ENCODE peak calls at places on chromosomes 6 and 20, in four cellular contexts. L, D, F and T are unnamed samples.

GRCh38 chr6:10146723-10147451 is 268.0 kb downstream of the TFAP2A start:
- DNase-seq in L (peak; percentile 8), D (peak; percentile 8), F (no peak), T (peak; percentile 67)

GRCh38 chr20:56453347-56453746 is 15.1 kb upstream of the RTF2 start:
- DNase-seq in L (no peak), D (no peak), F (no peak), T (no peak)

GRCh38 chr6:100300221-100300736 is 164.4 kb downstream of the SIM1 start:
- DNase-seq in L (peak; percentile 95), D (no peak), F (peak; percentile 85), T (no peak)

GRCh38 chr6:140344149-140344913 is 969.9 kb upstream of the CITED2 start:
- DNase-seq in L (peak; percentile 67), D (no peak), F (peak; percentile 70), T (no peak)

GRCh38 chr6:157235600-157236039 is 87.7 kb downstream of the TMEM242 start:
- DNase-seq in L (peak; percentile 33), D (no peak), F (peak; percentile 55), T (no peak)

GRCh38 chr6:2767327-2767985 is 2.3 kb downstream of the WRNIP1 start:
- DNase-seq in L (no peak), D (no peak), F (peak; percentile 59), T (no peak)

GRCh38 chr6:123062645-123063044 is 66.6 kb downstream of the CLVS2 start:
- DNase-seq in L (no peak), D (no peak), F (no peak), T (no peak)

GRCh38 chr6:41599836-41600445 is 38.3 kb upstream of the MDFI start:
- DNase-seq in L (no peak), D (no peak), F (no peak), T (no peak)

GRCh38 chr20:41139227-41140093 is 2.1 kb downstream of the PLCG1 start:
- DNase-seq in L (no peak), D (no peak), F (no peak), T (no peak)

GRCh38 chr20:23340524-23340923 is 10.1 kb upstream of the NXT1 start:
- DNase-seq in L (peak; percentile 69), D (no peak), F (peak; percentile 84), T (peak; percentile 77)

GRCh38 chr6:52373294-52373693 is 11.3 kb downstream of the PAQR8 start:
- DNase-seq in L (no peak), D (no peak), F (no peak), T (no peak)

GRCh38 chr6:111187874-111188273 is 100.6 kb downstream of the SLC16A10 start:
- DNase-seq in L (no peak), D (no peak), F (no peak), T (no peak)

GRCh38 chr6:6008648-6009421 is 2.1 kb upstream of the NRN1 start:
- DNase-seq in L (no peak), D (peak; percentile 36), F (peak; percentile 86), T (peak; percentile 97)

GRCh38 chr6:159844737-159845645 is 44.9 kb downstream of the PNLDC1 start:
- DNase-seq in L (no peak), D (no peak), F (no peak), T (no peak)

GRCh38 chr6:10532392-10532791 is 11.2 kb downstream of the GCNT2 start:
- DNase-seq in L (no peak), D (no peak), F (no peak), T (no peak)

GRCh38 chr6:50030350-50030749 is 8.6 kb upstream of the DEFB110 start:
- DNase-seq in L (no peak), D (no peak), F (no peak), T (no peak)

GRCh38 chr6:100488231-100488630 is 23.5 kb upstream of the SIM1 start:
- DNase-seq in L (no peak), D (no peak), F (no peak), T (no peak)

GRCh38 chr20:10609276-10609675 is 64.5 kb downstream of the JAG1 start:
- DNase-seq in L (peak; percentile 86), D (no peak), F (no peak), T (no peak)

GRCh38 chr20:63734111-63734945 is 2.1 kb upstream of the LIME1 start:
- DNase-seq in L (no peak), D (no peak), F (no peak), T (no peak)
- TF ChIP-seq FOS in L (no peak), D (no peak), F (no peak), T (no peak)

DNA sequence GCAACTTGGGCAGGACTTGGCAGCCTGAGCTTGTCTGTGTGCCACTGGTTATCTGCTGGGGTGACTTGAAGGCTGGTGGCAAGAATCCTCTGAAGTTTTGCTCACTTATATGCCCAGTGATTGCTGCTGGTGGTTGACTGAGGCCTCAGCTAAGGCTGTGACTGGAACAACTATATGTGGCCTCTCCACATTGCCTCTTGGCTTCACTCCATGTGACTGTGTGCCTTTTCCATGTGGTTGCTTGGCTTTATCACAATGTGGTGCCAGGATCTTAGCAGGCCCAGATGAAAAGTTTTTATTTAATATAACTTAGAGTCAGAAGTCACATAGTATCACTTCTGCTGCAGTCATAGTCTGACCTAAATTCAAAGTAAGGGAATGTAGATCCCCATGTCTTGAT is 104.5 kb downstream of the ADAT2 start:
- DNase-seq in L (no peak), D (no peak), F (no peak), T (no peak)
- TF ChIP-seq FOS in L (no peak), D (no peak), F (no peak), T (no peak)

DNA sequence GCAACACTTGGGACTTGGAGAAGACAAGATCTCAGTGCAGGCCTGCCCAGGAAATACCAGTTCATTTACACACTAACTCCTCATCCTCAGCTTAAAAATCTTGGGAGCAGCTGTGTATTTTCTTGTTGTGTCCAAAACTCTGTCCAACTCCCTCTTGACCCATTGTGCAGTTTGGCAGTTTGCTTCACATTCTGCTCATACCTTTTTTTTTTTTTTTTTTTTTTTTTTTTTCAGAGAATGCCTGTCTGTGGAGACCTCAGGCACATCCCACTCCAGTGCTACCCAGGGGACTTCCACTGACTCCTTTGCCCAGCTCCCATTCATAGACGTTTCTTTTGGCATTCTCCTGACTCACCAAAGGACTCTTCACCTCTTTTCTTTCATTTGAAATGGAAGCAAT is 265.8 kb upstream of the TCF21 start:
- DNase-seq in L (peak; percentile 68), D (no peak), F (no peak), T (no peak)
- TF ChIP-seq FOS in L (no peak), D (no peak), F (no peak), T (no peak)

DNA sequence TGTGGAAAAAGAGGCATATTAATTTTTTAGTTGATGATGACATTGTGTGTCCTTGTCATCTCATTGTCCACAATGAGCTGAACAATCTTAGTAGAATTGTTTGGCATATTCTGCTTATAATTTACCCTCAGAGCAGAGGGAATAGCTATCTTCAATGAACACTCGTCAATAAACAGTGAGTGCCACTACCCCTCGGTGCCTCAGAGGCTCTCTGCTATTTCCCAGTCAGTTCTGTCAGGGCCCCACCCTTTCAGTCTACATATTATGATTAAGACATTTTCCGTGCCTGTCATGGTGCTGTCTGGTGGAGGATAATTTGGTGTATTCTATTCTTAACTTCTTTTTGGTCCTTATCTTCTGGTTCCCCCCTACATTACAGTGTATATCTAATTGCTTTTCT is 31.2 kb downstream of the NUS1 start:
- DNase-seq in L (no peak), D (no peak), F (no peak), T (no peak)
- TF ChIP-seq FOS in L (no peak), D (no peak), F (no peak), T (no peak)

DNA sequence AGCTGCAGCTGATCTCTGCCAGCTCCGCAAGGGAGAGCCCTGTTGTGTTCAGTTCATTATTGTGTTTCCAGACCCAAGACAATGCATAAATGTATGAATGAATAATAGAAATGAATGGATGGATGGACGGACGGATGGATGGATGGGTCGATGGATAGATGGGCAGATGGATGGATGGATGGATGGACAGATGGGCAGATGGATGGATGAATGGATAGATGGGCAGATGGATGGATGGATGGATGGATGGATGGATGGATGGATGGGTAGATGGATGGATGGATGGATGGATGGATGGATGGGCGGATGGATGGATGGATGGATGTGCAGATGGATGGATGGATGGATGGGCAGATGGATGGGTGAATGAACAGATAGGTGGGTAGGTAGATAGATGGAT is 16.7 kb upstream of the LSM14B start:
- DNase-seq in L (no peak), D (no peak), F (no peak), T (no peak)
- TF ChIP-seq FOS in L (no peak), D (no peak), F (no peak), T (no peak)

GRCh38 chr6:109447087-109447486 is 6.6 kb downstream of the SMPD2 start:
- DNase-seq in L (no peak), D (no peak), F (no peak), T (no peak)

GRCh38 chr6:109449064-109449788 is 6.3 kb downstream of the MICAL1 start:
- DNase-seq in L (no peak), D (no peak), F (no peak), T (no peak)

GRCh38 chr6:109446541-109446940 is 6.0 kb downstream of the SMPD2 start:
- DNase-seq in L (no peak), D (no peak), F (no peak), T (no peak)

GRCh38 chr6:109448615-109449014 is 7.0 kb downstream of the MICAL1 start:
- DNase-seq in L (no peak), D (no peak), F (no peak), T (no peak)

GRCh38 chr6:109447878-109448555 is 7.5 kb downstream of the SMPD2 start:
- DNase-seq in L (no peak), D (no peak), F (no peak), T (peak; percentile 43)
- TF ChIP-seq FOS in L (no peak), D (no peak), F (no peak), T (no peak)

GRCh38 chr20:61861054-61861841 is 204.4 kb downstream of the TAF4 start:
- DNase-seq in L (no peak), D (no peak), F (no peak), T (no peak)
- TF ChIP-seq FOS in L (no peak), D (no peak), F (no peak), T (no peak)

GRCh38 chr6:166490671-166491500 is 95.6 kb downstream of the RAMACL start:
- DNase-seq in L (peak; percentile 86), D (no peak), F (peak; percentile 80), T (no peak)
- TF ChIP-seq FOS in L (no peak), D (no peak), F (no peak), T (no peak)